ENCODE peak calls at places on chromosomes 7 and 10, in four cellular contexts. P is HEK293T, U is H9, D is small intestine. Q is an unnamed sample.

GRCh38 chr10:33795529-33795928 is 461.1 kb upstream of the NRP1 start:
- DNase-seq in P (no peak), U (no peak), D (no peak), Q (no peak)

GRCh38 chr7:6205921-6206660 is 66.3 kb downstream of the CYTH3 start:
- DNase-seq in P (no peak), U (no peak), D (no peak), Q (no peak)

GRCh38 chr7:12722136-12722535 is 34.7 kb downstream of the ARL4A start:
- DNase-seq in P (no peak), U (no peak), D (no peak), Q (no peak)

GRCh38 chr7:149283321-149283720 is 21.3 kb downstream of the ZNF783 start:
- DNase-seq in P (no peak), U (no peak), D (no peak), Q (no peak)

GRCh38 chr7:103989200-103989784 is at the start of gene RELN:
- DNase-seq in P (peak), U (peak), D (no peak), Q (peak)

GRCh38 chr7:94393251-94393758 is 1.4 kb upstream of the COL1A2 start:
- DNase-seq in P (no peak), U (peak), D (peak), Q (no peak)

GRCh38 chr10:86225098-86225782 is 141.4 kb downstream of the GRID1 start:
- DNase-seq in P (no peak), U (no peak), D (no peak), Q (no peak)

GRCh38 chr10:58971211-58971610 is 205.2 kb upstream of the PHYHIPL start:
- DNase-seq in P (no peak), U (no peak), D (no peak), Q (no peak)

GRCh38 chr7:90230834-90231233 is 14.1 kb upstream of the CFAP69 start:
- DNase-seq in P (no peak), U (no peak), D (no peak), Q (no peak)

GRCh38 chr10:124171561-124171960 is 78.2 kb upstream of the CHST15 start:
- DNase-seq in P (no peak), U (no peak), D (no peak), Q (no peak)

GRCh38 chr7:91293136-91293535 is 28.9 kb downstream of the FZD1 start:
- DNase-seq in P (no peak), U (no peak), D (no peak), Q (no peak)

GRCh38 chr7:121924273-121925184 is 51.6 kb downstream of the PTPRZ1 start:
- DNase-seq in P (no peak), U (no peak), D (no peak), Q (no peak)

GRCh38 chr7:7438851-7439250 is 96.8 kb downstream of the COL28A1 start:
- DNase-seq in P (no peak), U (no peak), D (no peak), Q (no peak)

GRCh38 chr7:100606313-100606712 is 4.2 kb downstream of the PCOLCE start:
- DNase-seq in P (no peak), U (no peak), D (no peak), Q (no peak)

GRCh38 chr7:13846386-13846785 is 143.1 kb downstream of the ETV1 start:
- DNase-seq in P (no peak), U (no peak), D (no peak), Q (no peak)

GRCh38 chr7:71793251-71793650 is 618.9 kb downstream of the CALN1 start:
- DNase-seq in P (no peak), U (no peak), D (no peak), Q (no peak)

GRCh38 chr7:94648731-94649130 is 7.2 kb downstream of the SGCE start:
- DNase-seq in P (no peak), U (no peak), D (no peak), Q (no peak)

GRCh38 chr10:12412671-12413368 is 63.5 kb downstream of the CAMK1D start:
- DNase-seq in P (no peak), U (no peak), D (no peak), Q (no peak)

GRCh38 chr10:125060851-125061556 is 99.4 kb downstream of the CTBP2 start:
- DNase-seq in P (peak), U (peak), D (peak), Q (peak)

GRCh38 chr7:7696458-7697119 is 21.8 kb downstream of the RPA3 start:
- DNase-seq in P (no peak), U (no peak), D (peak), Q (no peak)